ENCODE peak calls at places on chromosomes 12 and 14, in seven cellular contexts. D is heart left ventricle; M is breast epithelium; X is tibial artery; W is PC-3; J is CD4-positive, alpha-beta memory T cell; H is body of pancreas. A is an unnamed sample.

GRCh38 chr12:122327494-122328385 is 61.4 kb upstream of the VPS33A start:
- DNase-seq in M (no peak), D (no peak), H (no peak), J (no peak), X (no peak), W (no peak), A (no peak)

GRCh38 chr12:68959457-68960161 is 26.6 kb upstream of the CPM start:
- DNase-seq in X (no peak), H (no peak), J (no peak), W (no peak), D (no peak), M (no peak), A (no peak)

GRCh38 chr12:113222730-113223531 is 1.7 kb downstream of the TPCN1 start:
- DNase-seq in D (peak; percentile 77), W (peak; percentile 89), H (peak; percentile 91), M (peak; percentile 68), J (peak; percentile 34), X (peak; percentile 92), A (peak; percentile 62)

GRCh38 chr12:119375619-119376018 is 41.1 kb downstream of the CCDC60 start:
- DNase-seq in D (no peak), W (no peak), X (no peak), M (no peak), J (no peak), H (no peak), A (no peak)

GRCh38 chr12:106493531-106493930 is 89.3 kb upstream of the RFX4 start:
- DNase-seq in M (no peak), J (no peak), W (no peak), X (no peak), H (no peak), D (no peak), A (no peak)

GRCh38 chr12:74719447-74719846 is 181.8 kb downstream of the ATXN7L3B start:
- DNase-seq in J (no peak), M (no peak), D (no peak), W (no peak), X (no peak), H (no peak), A (no peak)

GRCh38 chr14:101360045-101360931 is 201.0 kb upstream of the DIO3 start:
- DNase-seq in J (no peak), D (peak; percentile 25), X (peak; percentile 84), W (no peak), H (no peak), M (no peak), A (peak; percentile 67)

GRCh38 chr14:59510001-59510400 is 25.7 kb downstream of the JKAMP start:
- DNase-seq in W (no peak), H (no peak), M (no peak), X (no peak), J (no peak), D (no peak), A (no peak)

GRCh38 chr14:64474698-64475097 is 9.4 kb downstream of the AKAP5 start:
- DNase-seq in M (no peak), W (no peak), J (no peak), H (no peak), X (no peak), D (no peak), A (no peak)

GRCh38 chr14:55340482-55340881 is 69.3 kb downstream of the FBXO34 start:
- DNase-seq in J (no peak), M (no peak), H (peak; percentile 64), W (no peak), D (no peak), X (no peak), A (no peak)

GRCh38 chr12:46908236-46908935 is 82.6 kb upstream of the SLC38A4 start:
- DNase-seq in H (no peak), X (no peak), D (no peak), W (peak; percentile 82), M (no peak), J (no peak), A (no peak)

GRCh38 chr12:121858662-121859572 is at the start of gene HPD:
- DNase-seq in H (peak; percentile 85), W (peak; percentile 77), M (no peak), X (peak; percentile 95), J (no peak), D (peak; percentile 65), A (peak; percentile 66)

GRCh38 chr12:30308010-30308717 is 387.5 kb downstream of the IPO8 start:
- DNase-seq in W (no peak), D (no peak), H (no peak), J (no peak), M (no peak), X (no peak), A (no peak)

GRCh38 chr12:16299403-16299802 is 21.9 kb upstream of the SLC15A5 start:
- DNase-seq in M (no peak), W (peak; percentile 36), X (no peak), J (no peak), H (no peak), D (no peak), A (no peak)

GRCh38 chr12:6423267-6424007 is 21.3 kb upstream of the CD27 start:
- DNase-seq in J (peak; percentile 83), D (peak; percentile 84), W (peak; percentile 84), M (peak; percentile 73), H (peak; percentile 91), X (peak; percentile 95), A (peak; percentile 79)

GRCh38 chr12:130121246-130122005 is 40.8 kb upstream of the FZD10 start:
- DNase-seq in D (no peak), M (no peak), W (no peak), J (no peak), H (no peak), X (no peak), A (no peak)

GRCh38 chr14:99722741-99723140 is 38.6 kb downstream of the CYP46A1 start:
- DNase-seq in D (no peak), H (no peak), M (no peak), W (no peak), J (no peak), X (peak; percentile 13), A (no peak)

GRCh38 chr12:13124661-13125505 is 21.4 kb upstream of the GSG1 start:
- DNase-seq in X (no peak), W (peak; percentile 50), H (no peak), M (no peak), J (no peak), D (no peak), A (no peak)

GRCh38 chr12:13127476-13127875 is 24.0 kb upstream of the GSG1 start:
- DNase-seq in D (no peak), X (no peak), H (no peak), J (no peak), M (no peak), W (peak; percentile 86), A (no peak)

GRCh38 chr12:13126494-13126893 is 23.0 kb upstream of the GSG1 start:
- DNase-seq in H (no peak), D (no peak), W (no peak), M (no peak), X (no peak), J (no peak), A (no peak)

GRCh38 chr12:13128291-13129000 is 25.0 kb upstream of the GSG1 start:
- DNase-seq in X (no peak), M (no peak), H (no peak), J (no peak), D (no peak), W (peak; percentile 26), A (no peak)

DNA sequence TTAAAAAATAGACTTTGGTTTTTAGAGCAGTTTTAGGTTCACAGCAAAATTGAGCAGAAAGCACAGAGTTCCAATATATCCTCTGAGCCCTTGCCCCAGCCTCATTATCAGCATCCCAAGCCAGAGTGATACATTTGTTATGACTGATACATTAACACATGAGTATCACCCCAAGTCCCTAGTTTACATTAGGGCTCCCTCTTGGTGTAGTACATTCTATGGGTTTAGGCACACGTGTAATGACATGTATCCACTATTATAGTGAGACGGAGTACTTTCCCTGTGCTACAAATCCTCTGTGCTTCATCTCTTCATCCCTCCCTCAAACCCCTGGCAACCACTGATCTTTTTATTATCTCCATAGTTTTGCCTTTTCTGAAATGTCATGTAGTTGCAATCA is 22.5 kb upstream of the GSG1 start:
- DNase-seq in H (no peak), D (no peak), J (no peak), W (no peak), M (no peak), X (no peak), A (no peak)
- H3K27ac ChIP-seq in H (no peak overlapping the region), D (no peak overlapping the region), J (no peak overlapping the region), W (no peak overlapping the region), M (no peak overlapping the region), X (no peak overlapping the region), A (no peak overlapping the region)

DNA sequence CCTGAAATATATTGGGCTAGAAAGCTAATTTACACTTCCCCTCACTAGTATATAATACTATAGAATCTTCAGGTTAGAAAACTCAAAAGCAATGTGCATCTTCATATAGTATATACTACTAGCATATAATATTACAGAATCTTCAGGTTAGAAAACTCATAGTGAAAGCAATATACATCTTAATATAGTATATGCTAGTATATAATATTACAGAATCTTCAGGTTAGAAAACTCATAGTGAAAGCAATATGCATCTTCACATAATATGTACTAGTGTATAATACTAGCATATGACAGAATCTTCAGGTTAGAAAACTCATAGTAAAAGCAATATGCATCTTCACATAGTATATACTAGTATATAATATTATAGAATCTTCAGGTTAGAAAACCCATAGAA is 329.6 kb downstream of the ZFP36L1 start:
- DNase-seq in D (no peak), X (no peak), J (no peak), W (no peak), M (no peak), H (no peak), A (no peak)
- H3K4me1 ChIP-seq in D (peaks cover 7% of the 10 kb centered on the region), X (peaks cover 56% of the 10 kb centered on the region), J (peaks cover 3% of the 10 kb centered on the region), W (peaks cover 56% of the 10 kb centered on the region), M (no peaks in the 10 kb centered on the region), H (peaks cover 58% of the 10 kb centered on the region), A (peaks cover 35% of the 10 kb centered on the region)

GRCh38 chr14:105746124-105746514 is 219.7 kb downstream of the TMEM121 start:
- DNase-seq in W (no peak), M (no peak), H (no peak), X (no peak), D (no peak), J (no peak), A (no peak)
- H3K9me3 ChIP-seq in W (no peaks in the 10 kb centered on the region), M (no peaks in the 10 kb centered on the region), H (no peaks in the 10 kb centered on the region), X (no peaks in the 10 kb centered on the region), D (no peaks in the 10 kb centered on the region), J (no peaks in the 10 kb centered on the region), A (no peaks in the 10 kb centered on the region)

GRCh38 chr14:77616454-77617229 is at the start of gene SPTLC2:
- DNase-seq in H (peak; percentile 99), X (peak; percentile 100), W (peak; percentile 99), M (peak; percentile 98), D (peak; percentile 99), J (peak; percentile 95), A (peak; percentile 98)
- H3K27ac ChIP-seq in H (peak within 1 kb of the TSS; percentile 78), X (peak within 1 kb of the TSS; percentile 74), W (peak within 1 kb of the TSS; percentile 45), M (peak within 1 kb of the TSS; percentile 84), D (peak within 1 kb of the TSS; percentile 84), J (peak within 1 kb of the TSS; percentile 68), A (peak within 1 kb of the TSS; percentile 93)

DNA sequence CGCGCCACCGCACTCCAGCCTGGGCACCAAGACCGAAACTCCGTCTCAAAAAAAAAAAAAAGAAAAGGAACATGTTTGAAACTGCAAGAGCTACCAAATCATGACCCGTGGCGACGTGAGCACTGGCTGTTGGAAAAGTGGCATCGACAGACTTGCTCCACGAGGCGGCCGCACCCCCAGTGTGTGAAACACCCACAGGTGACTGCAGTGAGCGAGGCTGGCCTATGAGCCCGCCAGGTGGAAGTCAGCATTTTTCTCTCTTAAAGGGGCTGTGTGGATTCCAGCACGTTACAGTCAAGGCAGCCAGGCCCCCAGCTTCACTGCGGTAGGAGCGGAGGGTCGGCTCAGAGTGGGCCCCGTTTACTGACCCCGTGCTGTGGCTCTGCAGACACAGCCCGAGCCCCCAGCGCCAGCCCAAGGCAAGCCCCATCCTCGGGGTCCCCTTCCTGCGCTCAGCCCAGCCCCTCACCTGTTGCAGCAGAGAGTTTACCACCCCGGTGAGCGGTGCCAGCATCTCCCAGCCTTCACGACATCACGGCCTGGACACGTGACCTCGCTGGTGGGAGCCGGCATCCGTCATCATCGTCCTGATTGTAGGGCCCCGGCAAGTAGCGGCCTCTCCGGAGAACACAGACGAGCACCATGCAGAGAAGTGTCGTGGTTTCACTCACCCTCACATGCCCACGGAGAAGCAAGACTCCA is 54.3 kb upstream of the FBRSL1 start:
- DNase-seq in X (no peak), H (no peak), M (no peak), D (no peak), J (no peak), W (no peak), A (no peak)
- H3K4me1 ChIP-seq in X (no peaks in the 10 kb centered on the region), H (peaks cover 44% of the 10 kb centered on the region), M (no peaks in the 10 kb centered on the region), D (no peaks in the 10 kb centered on the region), J (peaks cover 47% of the 10 kb centered on the region), W (peaks cover 11% of the 10 kb centered on the region), A (peaks cover 2% of the 10 kb centered on the region)

A was measured in left ventricle myocardium inferior.